ENCODE peak calls at places on chromosomes 3 and 15, in nine cellular contexts. K is kidney glomerular epithelial cell; Q is activated naive CD8-positive, alpha-beta T cell treated with anti-CD3 and anti-CD28 coated beads, Interleukin-2, amount 50 U/mL, for 24 hours; F is nephron progenitor cell; B is brain microvascular endothelial cell; H is GOT3; S is stimulated activated CD8-positive, alpha-beta memory T cell treated with anti-CD3 and anti-CD28 coated beads, Interleukin-12 subunit alpha, Interleukin-12 subunit beta, amount 100 ng/mL, for 1 hour; Y is HuH-7.5; Z is myocyte. E is an unnamed sample.

GRCh38 chr3:161851941-161852566 is 355.4 kb downstream of the OTOL1 start:
- DNase-seq in K (peak), Q (peak), F (peak), B (peak), H (no peak), S (no peak), Y (no peak), Z (peak), E (peak)

GRCh38 chr3:8558645-8559044 is 57.0 kb downstream of the LMCD1 start:
- DNase-seq in K (no peak), Q (no peak), F (no peak), B (no peak), H (no peak), S (no peak), Y (no peak), Z (no peak), E (no peak)

GRCh38 chr15:53256457-53256856 is 466.3 kb upstream of the ONECUT1 start:
- DNase-seq in K (no peak), Q (no peak), F (no peak), B (no peak), H (no peak), S (no peak), Y (no peak), Z (no peak), E (no peak)

GRCh38 chr3:188271226-188271894 is 117.4 kb downstream of the LPP start:
- DNase-seq in K (no peak), Q (no peak), F (no peak), B (no peak), H (no peak), S (no peak), Y (no peak), Z (no peak), E (no peak)

GRCh38 chr3:42873216-42873982 is 2.3 kb downstream of the CYP8B1 start:
- DNase-seq in K (no peak), Q (no peak), F (no peak), B (no peak), H (no peak), S (no peak), Y (no peak), Z (no peak), E (no peak)

GRCh38 chr3:122754867-122755835 is 38.5 kb downstream of the HSPBAP1 start:
- DNase-seq in K (no peak), Q (no peak), F (peak), B (peak), H (no peak), S (no peak), Y (peak), Z (peak), E (peak)

GRCh38 chr15:55959744-55960143 is 33.7 kb downstream of the NEDD4 start:
- DNase-seq in K (no peak), Q (no peak), F (no peak), B (no peak), H (no peak), S (no peak), Y (no peak), Z (peak), E (no peak)

GRCh38 chr3:81492048-81492447 is 269.4 kb downstream of the GBE1 start:
- DNase-seq in K (no peak), Q (no peak), F (no peak), B (no peak), H (no peak), S (no peak), Y (no peak), Z (no peak), E (peak)

GRCh38 chr3:98994128-98994762 is 92.8 kb upstream of the DCBLD2 start:
- DNase-seq in K (no peak), Q (no peak), F (no peak), B (peak), H (no peak), S (no peak), Y (no peak), Z (peak), E (peak)

GRCh38 chr3:120438971-120439370 is 11.8 kb downstream of the FSTL1 start:
- DNase-seq in K (peak), Q (no peak), F (no peak), B (peak), H (no peak), S (no peak), Y (no peak), Z (no peak), E (no peak)

GRCh38 chr3:12025584-12025983 is 21.4 kb downstream of the SYN2 start:
- DNase-seq in K (no peak), Q (no peak), F (no peak), B (no peak), H (no peak), S (no peak), Y (no peak), Z (no peak), E (no peak)

GRCh38 chr3:131356006-131356405 is 25.6 kb upstream of the NUDT16 start:
- DNase-seq in K (no peak), Q (no peak), F (no peak), B (no peak), H (no peak), S (no peak), Y (no peak), Z (no peak), E (no peak)

GRCh38 chr15:94360251-94360671 is 128.9 kb downstream of the MCTP2 start:
- DNase-seq in K (no peak), Q (no peak), F (no peak), B (no peak), H (no peak), S (no peak), Y (no peak), Z (no peak), E (no peak)

GRCh38 chr3:46416134-46417119 is 9.4 kb downstream of the CCRL2 start:
- DNase-seq in K (no peak), Q (peak), F (no peak), B (no peak), H (no peak), S (no peak), Y (no peak), Z (no peak), E (no peak)

GRCh38 chr3:98914210-98915080 is 12.9 kb upstream of the DCBLD2 start:
- DNase-seq in K (no peak), Q (no peak), F (peak), B (no peak), H (no peak), S (no peak), Y (no peak), Z (no peak), E (no peak)

GRCh38 chr3:9217784-9218513 is 31.5 kb downstream of the SRGAP3 start:
- DNase-seq in K (no peak), Q (no peak), F (no peak), B (no peak), H (no peak), S (no peak), Y (no peak), Z (no peak), E (no peak)

GRCh38 chr15:66404532-66404931 is 17.8 kb downstream of the MAP2K1 start:
- DNase-seq in K (peak), Q (no peak), F (peak), B (no peak), H (no peak), S (no peak), Y (no peak), Z (peak), E (no peak)

GRCh38 chr3:46168583-46168982 is 39.5 kb downstream of the CCR1 start:
- DNase-seq in K (no peak), Q (no peak), F (no peak), B (no peak), H (no peak), S (no peak), Y (no peak), Z (peak), E (no peak)

GRCh38 chr3:4741404-4742307 is 237.6 kb upstream of the BHLHE40 start:
- DNase-seq in K (peak), Q (peak), F (no peak), B (peak), H (no peak), S (no peak), Y (no peak), Z (peak), E (peak)

GRCh38 chr3:195549931-195550519 is 6.9 kb upstream of the PPP1R2 start:
- DNase-seq in K (no peak), Q (peak), F (no peak), B (no peak), H (no peak), S (peak), Y (no peak), Z (no peak), E (no peak)

GRCh38 chr15:77342767-77343166 is 77.1 kb downstream of the PEAK1 start:
- DNase-seq in K (no peak), Q (no peak), F (no peak), B (no peak), H (no peak), S (no peak), Y (no peak), Z (no peak), E (no peak)

GRCh38 chr3:182795383-182795782 is 2.1 kb downstream of the ATP11B start:
- DNase-seq in K (peak), Q (no peak), F (no peak), B (no peak), H (no peak), S (peak), Y (no peak), Z (no peak), E (no peak)

GRCh38 chr3:111723293-111723963 is 128.3 kb upstream of the ZBED2 start:
- DNase-seq in K (no peak), Q (no peak), F (no peak), B (peak), H (no peak), S (no peak), Y (no peak), Z (peak), E (peak)

GRCh38 chr3:8646313-8646938 is 1.8 kb upstream of the SSUH2 start:
- DNase-seq in K (no peak), Q (no peak), F (no peak), B (no peak), H (no peak), S (no peak), Y (no peak), Z (no peak), E (no peak)

GRCh38 chr3:61132062-61132461 is 119.2 kb downstream of the FHIT start:
- DNase-seq in K (no peak), Q (no peak), F (no peak), B (no peak), H (no peak), S (no peak), Y (no peak), Z (no peak), E (no peak)

GRCh38 chr3:20041197-20041780 is 1.0 kb downstream of the KAT2B start:
- DNase-seq in K (no peak), Q (peak), F (peak), B (peak), H (no peak), S (peak), Y (peak), Z (peak), E (no peak)

GRCh38 chr15:55343168-55343567 is 24.1 kb downstream of the PIGB start:
- DNase-seq in K (no peak), Q (no peak), F (no peak), B (no peak), H (no peak), S (no peak), Y (no peak), Z (no peak), E (no peak)

GRCh38 chr3:36813320-36813719 is 49.0 kb upstream of the DCLK3 start:
- DNase-seq in K (no peak), Q (no peak), F (no peak), B (no peak), H (no peak), S (no peak), Y (no peak), Z (no peak), E (no peak)

GRCh38 chr15:56460947-56461346 is 4.0 kb downstream of the MNS1 start:
- DNase-seq in K (no peak), Q (no peak), F (no peak), B (no peak), H (no peak), S (no peak), Y (no peak), Z (no peak), E (no peak)

GRCh38 chr3:116067275-116067674 is 378.0 kb downstream of the LSAMP start:
- DNase-seq in K (no peak), Q (no peak), F (no peak), B (no peak), H (no peak), S (no peak), Y (no peak), Z (no peak), E (no peak)

GRCh38 chr15:98241032-98241554 is 280.6 kb downstream of the ARRDC4 start:
- DNase-seq in K (no peak), Q (no peak), F (no peak), B (no peak), H (no peak), S (no peak), Y (no peak), Z (peak), E (no peak)

GRCh38 chr3:38137615-38138346 is 680 bp upstream of the MYD88 start:
- DNase-seq in K (no peak), Q (peak), F (no peak), B (no peak), H (peak), S (no peak), Y (no peak), Z (peak), E (no peak)

GRCh38 chr3:138567403-138567802 is 26.7 kb downstream of the CEP70 start:
- DNase-seq in K (no peak), Q (no peak), F (no peak), B (no peak), H (no peak), S (no peak), Y (no peak), Z (no peak), E (no peak)

E was measured in fibroblast of the conjunctiva.